ENCODE peak calls at places on chromosomes 13 and 19, in five cellular contexts. O, M, Z, P and C are unnamed samples.

GRCh38 chr19:49106648-49107135 is 7.5 kb upstream of the LIN7B start:
- DNase-seq in O (peak), M (peak), Z (peak), P (peak), C (peak)

GRCh38 chr13:30395192-30396158 is 26.8 kb upstream of the UBE2L5 start:
- DNase-seq in O (peak), M (peak), Z (peak), P (peak), C (peak)

GRCh38 chr13:95262837-95263381 is 38.3 kb downstream of the ABCC4 start:
- DNase-seq in O (no peak), M (no peak), Z (no peak), P (no peak), C (no peak)

GRCh38 chr19:9615828-9616227 is 5.2 kb downstream of the ZNF561 start:
- DNase-seq in O (no peak), M (no peak), Z (no peak), P (no peak), C (no peak)

GRCh38 chr19:5877427-5877826 is 7.1 kb upstream of the FUT5 start:
- DNase-seq in O (no peak), M (no peak), Z (no peak), P (no peak), C (no peak)

GRCh38 chr13:35086667-35087066 is 144.6 kb downstream of the NBEA start:
- DNase-seq in O (peak), M (no peak), Z (no peak), P (peak), C (peak)

GRCh38 chr19:18967358-18968146 is 26.5 kb upstream of the HOMER3 start:
- DNase-seq in O (peak), M (no peak), Z (no peak), P (peak), C (peak)

GRCh38 chr13:109301711-109302110 is 484.7 kb downstream of the IRS2 start:
- DNase-seq in O (no peak), M (no peak), Z (no peak), P (no peak), C (no peak)

GRCh38 chr13:27978301-27978968 is 9.3 kb upstream of the CDX2 start:
- DNase-seq in O (no peak), M (no peak), Z (no peak), P (no peak), C (no peak)

GRCh38 chr19:16628984-16629691 is 1.1 kb upstream of the MED26 start:
- DNase-seq in O (peak), M (no peak), Z (peak), P (peak), C (peak)

GRCh38 chr13:41004875-41005693 is 14.0 kb downstream of the ELF1 start:
- DNase-seq in O (no peak), M (no peak), Z (no peak), P (no peak), C (no peak)

GRCh38 chr13:53159439-53159838 is 130.8 kb downstream of the OLFM4 start:
- DNase-seq in O (no peak), M (no peak), Z (no peak), P (no peak), C (no peak)

GRCh38 chr13:113967729-113968462 is 6.0 kb downstream of the C13orf46 start:
- DNase-seq in O (no peak), M (no peak), Z (no peak), P (no peak), C (no peak)

GRCh38 chr19:35318679-35319448 is 10.1 kb upstream of the CD22 start:
- DNase-seq in O (peak), M (no peak), Z (peak), P (peak), C (peak)

GRCh38 chr13:45511310-45512147 is 46.8 kb downstream of the COG3 start:
- DNase-seq in O (peak), M (no peak), Z (peak), P (peak), C (peak)

GRCh38 chr13:54965881-54966280 is 1937.3 kb downstream of the OLFM4 start:
- DNase-seq in O (no peak), M (no peak), Z (no peak), P (no peak), C (peak)

GRCh38 chr19:2059422-2060201 is 8.6 kb upstream of the MKNK2 start:
- DNase-seq in O (peak), M (no peak), Z (no peak), P (peak), C (peak)